ENCODE peak calls at places on chromosomes 2 and 18, in six cellular contexts. W, T, L, K, J and D are unnamed samples.

GRCh38 chr2:652881-653480 is 24.2 kb downstream of the TMEM18 start:
- DNase-seq in W (no peak), T (no peak), L (no peak), K (no peak), J (no peak), D (no peak)

GRCh38 chr2:71100195-71100964 is 29.6 kb downstream of the MCEE start:
- DNase-seq in W (peak), T (peak), L (peak), K (peak), J (peak), D (peak)

GRCh38 chr2:206241767-206242166 is 32.7 kb upstream of the ZDBF2 start:
- DNase-seq in W (no peak), T (no peak), L (no peak), K (no peak), J (no peak), D (no peak)

GRCh38 chr2:79971807-79972206 is 332.7 kb downstream of the LRRTM1 start:
- DNase-seq in W (no peak), T (no peak), L (no peak), K (no peak), J (no peak), D (peak)

GRCh38 chr2:236749346-236749745 is 179.7 kb downstream of the ACKR3 start:
- DNase-seq in W (no peak), T (no peak), L (no peak), K (no peak), J (no peak), D (no peak)

GRCh38 chr2:134348239-134348638 is 94.4 kb downstream of the MGAT5 start:
- DNase-seq in W (no peak), T (no peak), L (no peak), K (no peak), J (peak), D (no peak)

GRCh38 chr18:13608791-13609552 is 117.4 kb downstream of the FAM210A start:
- DNase-seq in W (no peak), T (no peak), L (no peak), K (no peak), J (peak), D (no peak)

GRCh38 chr2:222514901-222515300 is 90.6 kb downstream of the SGPP2 start:
- DNase-seq in W (no peak), T (no peak), L (no peak), K (no peak), J (peak), D (no peak)

GRCh38 chr18:58796205-58796604 is 68.5 kb upstream of the ZNF532 start:
- DNase-seq in W (no peak), T (no peak), L (no peak), K (no peak), J (no peak), D (no peak)

GRCh38 chr2:43193996-43194869 is 32.2 kb downstream of the ZFP36L2 start:
- DNase-seq in W (no peak), T (no peak), L (no peak), K (peak), J (no peak), D (peak)

GRCh38 chr2:235570966-235571692 is 77.3 kb downstream of the AGAP1 start:
- DNase-seq in W (no peak), T (no peak), L (no peak), K (no peak), J (no peak), D (no peak)

GRCh38 chr18:23694642-23695430 is 5.6 kb downstream of the LAMA3 start:
- DNase-seq in W (no peak), T (no peak), L (no peak), K (no peak), J (peak), D (no peak)

GRCh38 chr18:79796531-79797390 is 977 bp upstream of the KCNG2 start:
- DNase-seq in W (no peak), T (no peak), L (no peak), K (peak), J (no peak), D (no peak)